ENCODE peak calls at places on chromosomes 11 and 22, in seven cellular contexts. One of them, this sample, is unnamed. For H3K4me1, the result is how much of the 10 kb centered on the place peaks cover.

GRCh38 chr11:69102732-69103615 is 52.8 kb upstream of the SMIM38 start:
- DNase-seq in IMR-90: no peak
- DNase-seq in sigmoid colon: no peak
- DNase-seq in heart right ventricle: no peak
- DNase-seq in ovary: no peak
- DNase-seq in CD4-positive, alpha-beta memory T cell: no peak
- DNase-seq in CD8-positive, alpha-beta memory T cell: no peak
- DNase-seq in this sample: peak

GRCh38 chr11:122634507-122634906 is 21.0 kb upstream of the UBASH3B start:
- DNase-seq in IMR-90: peak
- DNase-seq in sigmoid colon: peak
- DNase-seq in heart right ventricle: no peak
- DNase-seq in ovary: no peak
- DNase-seq in CD4-positive, alpha-beta memory T cell: no peak
- DNase-seq in CD8-positive, alpha-beta memory T cell: no peak
- DNase-seq in this sample: peak

GRCh38 chr22:42847110-42847509 is 10.0 kb downstream of the ARFGAP3 start:
- DNase-seq in IMR-90: no peak
- DNase-seq in sigmoid colon: no peak
- DNase-seq in heart right ventricle: no peak
- DNase-seq in ovary: no peak
- DNase-seq in CD4-positive, alpha-beta memory T cell: no peak
- DNase-seq in CD8-positive, alpha-beta memory T cell: no peak
- DNase-seq in this sample: no peak

GRCh38 chr22:44622147-44622427 is 79.9 kb upstream of the PRR5 start:
- DNase-seq in IMR-90: no peak
- DNase-seq in sigmoid colon: no peak
- DNase-seq in heart right ventricle: no peak
- DNase-seq in ovary: peak
- DNase-seq in CD4-positive, alpha-beta memory T cell: peak
- DNase-seq in CD8-positive, alpha-beta memory T cell: peak
- DNase-seq in this sample: no peak

GRCh38 chr11:61793084-61793828 is 545 bp downstream of the FEN1 start:
- DNase-seq in IMR-90: no peak
- DNase-seq in sigmoid colon: no peak
- DNase-seq in heart right ventricle: no peak
- DNase-seq in ovary: no peak
- DNase-seq in CD4-positive, alpha-beta memory T cell: no peak
- DNase-seq in CD8-positive, alpha-beta memory T cell: no peak
- DNase-seq in this sample: no peak

GRCh38 chr11:22115470-22116037 is 77.3 kb upstream of the ANO5 start:
- DNase-seq in IMR-90: no peak
- DNase-seq in sigmoid colon: no peak
- DNase-seq in heart right ventricle: peak
- DNase-seq in ovary: no peak
- DNase-seq in CD4-positive, alpha-beta memory T cell: no peak
- DNase-seq in CD8-positive, alpha-beta memory T cell: no peak
- DNase-seq in this sample: no peak

GRCh38 chr22:30265851-30266444 is 703 bp downstream of the OSM start:
- DNase-seq in IMR-90: no peak
- DNase-seq in sigmoid colon: peak
- DNase-seq in heart right ventricle: peak
- DNase-seq in ovary: no peak
- DNase-seq in CD4-positive, alpha-beta memory T cell: peak
- DNase-seq in CD8-positive, alpha-beta memory T cell: peak
- DNase-seq in this sample: peak

GRCh38 chr11:100849009-100849913 is 162.2 kb downstream of the ARHGAP42 start:
- DNase-seq in IMR-90: peak
- DNase-seq in sigmoid colon: no peak
- DNase-seq in heart right ventricle: no peak
- DNase-seq in ovary: no peak
- DNase-seq in CD4-positive, alpha-beta memory T cell: no peak
- DNase-seq in CD8-positive, alpha-beta memory T cell: no peak
- DNase-seq in this sample: no peak

GRCh38 chr11:74442601-74443000 is 24.7 kb downstream of the KCNE3 start:
- DNase-seq in IMR-90: peak
- DNase-seq in sigmoid colon: no peak
- DNase-seq in heart right ventricle: no peak
- DNase-seq in ovary: no peak
- DNase-seq in CD4-positive, alpha-beta memory T cell: no peak
- DNase-seq in CD8-positive, alpha-beta memory T cell: no peak
- DNase-seq in this sample: no peak

GRCh38 chr11:120819437-120819836 is 204.5 kb upstream of the TBCEL start:
- DNase-seq in IMR-90: no peak
- DNase-seq in sigmoid colon: no peak
- DNase-seq in heart right ventricle: no peak
- DNase-seq in ovary: no peak
- DNase-seq in CD4-positive, alpha-beta memory T cell: no peak
- DNase-seq in CD8-positive, alpha-beta memory T cell: no peak
- DNase-seq in this sample: no peak

GRCh38 chr11:93905384-93905783 is 55.0 kb upstream of the VSTM5 start:
- DNase-seq in IMR-90: peak
- DNase-seq in sigmoid colon: no peak
- DNase-seq in heart right ventricle: no peak
- DNase-seq in ovary: no peak
- DNase-seq in CD4-positive, alpha-beta memory T cell: no peak
- DNase-seq in CD8-positive, alpha-beta memory T cell: no peak
- DNase-seq in this sample: no peak

GRCh38 chr22:38802671-38803121 is 8.8 kb upstream of the DNAL4 start:
- DNase-seq in IMR-90: peak
- DNase-seq in sigmoid colon: peak
- DNase-seq in heart right ventricle: no peak
- DNase-seq in ovary: no peak
- DNase-seq in CD4-positive, alpha-beta memory T cell: no peak
- DNase-seq in CD8-positive, alpha-beta memory T cell: no peak
- DNase-seq in this sample: no peak

GRCh38 chr11:93849751-93850584 is 450 bp downstream of the VSTM5 start:
- DNase-seq in IMR-90: no peak
- DNase-seq in sigmoid colon: no peak
- DNase-seq in heart right ventricle: peak
- DNase-seq in ovary: no peak
- DNase-seq in CD4-positive, alpha-beta memory T cell: no peak
- DNase-seq in CD8-positive, alpha-beta memory T cell: no peak
- DNase-seq in this sample: peak

GRCh38 chr22:31496735-31497146 is 405 bp downstream of the SFI1 start:
- DNase-seq in IMR-90: no peak
- DNase-seq in sigmoid colon: peak
- DNase-seq in heart right ventricle: peak
- DNase-seq in ovary: peak
- DNase-seq in CD4-positive, alpha-beta memory T cell: no peak
- DNase-seq in CD8-positive, alpha-beta memory T cell: peak
- DNase-seq in this sample: peak

GRCh38 chr11:92226331-92227232 is 2.0 kb downstream of the FAT3 start:
- DNase-seq in IMR-90: no peak
- DNase-seq in sigmoid colon: no peak
- DNase-seq in heart right ventricle: no peak
- DNase-seq in ovary: no peak
- DNase-seq in CD4-positive, alpha-beta memory T cell: no peak
- DNase-seq in CD8-positive, alpha-beta memory T cell: no peak
- DNase-seq in this sample: peak

GRCh38 chr11:68008381-68009337 is 1.5 kb upstream of the ALDH3B1 start:
- DNase-seq in IMR-90: no peak
- DNase-seq in sigmoid colon: peak
- DNase-seq in heart right ventricle: no peak
- DNase-seq in ovary: peak
- DNase-seq in CD4-positive, alpha-beta memory T cell: no peak
- DNase-seq in CD8-positive, alpha-beta memory T cell: no peak
- DNase-seq in this sample: peak

GRCh38 chr11:20031155-20032001 is 128.9 kb downstream of the DBX1 start:
- DNase-seq in IMR-90: peak
- DNase-seq in sigmoid colon: no peak
- DNase-seq in heart right ventricle: no peak
- DNase-seq in ovary: no peak
- DNase-seq in CD4-positive, alpha-beta memory T cell: no peak
- DNase-seq in CD8-positive, alpha-beta memory T cell: no peak
- DNase-seq in this sample: no peak

GRCh38 chr22:41915035-41915782 is at the start of gene SHISA8:
- DNase-seq in IMR-90: peak
- DNase-seq in sigmoid colon: no peak
- DNase-seq in heart right ventricle: no peak
- DNase-seq in ovary: peak
- DNase-seq in CD4-positive, alpha-beta memory T cell: peak
- DNase-seq in CD8-positive, alpha-beta memory T cell: peak
- DNase-seq in this sample: peak

GRCh38 chr11:47271961-47272661 is 2.2 kb downstream of the MADD start:
- DNase-seq in IMR-90: no peak
- DNase-seq in sigmoid colon: no peak
- DNase-seq in heart right ventricle: peak
- DNase-seq in ovary: no peak
- DNase-seq in CD4-positive, alpha-beta memory T cell: no peak
- DNase-seq in CD8-positive, alpha-beta memory T cell: no peak
- DNase-seq in this sample: no peak
- H3K4me3 ChIP-seq in IMR-90: no peak
- H3K4me3 ChIP-seq in sigmoid colon: no peak
- H3K4me3 ChIP-seq in heart right ventricle: no peak
- H3K4me3 ChIP-seq in ovary: no peak
- H3K4me3 ChIP-seq in CD4-positive, alpha-beta memory T cell: no peak
- H3K4me3 ChIP-seq in CD8-positive, alpha-beta memory T cell: peak
- H3K4me3 ChIP-seq in this sample: peak

GRCh38 chr11:70834984-70835560 is 417.3 kb downstream of the SHANK2 start:
- DNase-seq in IMR-90: no peak
- DNase-seq in sigmoid colon: no peak
- DNase-seq in heart right ventricle: no peak
- DNase-seq in ovary: no peak
- DNase-seq in CD4-positive, alpha-beta memory T cell: no peak
- DNase-seq in CD8-positive, alpha-beta memory T cell: no peak
- DNase-seq in this sample: peak
- H3K4me1 ChIP-seq in IMR-90: under half
- H3K4me1 ChIP-seq in sigmoid colon: under half
- H3K4me1 ChIP-seq in heart right ventricle: under half
- H3K4me1 ChIP-seq in ovary: under half
- H3K4me1 ChIP-seq in CD4-positive, alpha-beta memory T cell: under half
- H3K4me1 ChIP-seq in CD8-positive, alpha-beta memory T cell: under half
- H3K4me1 ChIP-seq in this sample: under half

GRCh38 chr11:706957-707816 is 1.2 kb downstream of the EPS8L2 start:
- DNase-seq in IMR-90: no peak
- DNase-seq in sigmoid colon: no peak
- DNase-seq in heart right ventricle: no peak
- DNase-seq in ovary: peak
- DNase-seq in CD4-positive, alpha-beta memory T cell: no peak
- DNase-seq in CD8-positive, alpha-beta memory T cell: no peak
- DNase-seq in this sample: peak
- H3K4me3 ChIP-seq in IMR-90: peak
- H3K4me3 ChIP-seq in sigmoid colon: peak
- H3K4me3 ChIP-seq in heart right ventricle: peak
- H3K4me3 ChIP-seq in ovary: peak
- H3K4me3 ChIP-seq in CD4-positive, alpha-beta memory T cell: no peak
- H3K4me3 ChIP-seq in CD8-positive, alpha-beta memory T cell: no peak
- H3K4me3 ChIP-seq in this sample: peak

GRCh38 chr22:23911318-23911980 is 17.3 kb downstream of the MIF start:
- DNase-seq in IMR-90: no peak
- DNase-seq in sigmoid colon: no peak
- DNase-seq in heart right ventricle: no peak
- DNase-seq in ovary: no peak
- DNase-seq in CD4-positive, alpha-beta memory T cell: no peak
- DNase-seq in CD8-positive, alpha-beta memory T cell: no peak
- DNase-seq in this sample: no peak
- H3K4me1 ChIP-seq in IMR-90: under half
- H3K4me1 ChIP-seq in sigmoid colon: under half
- H3K4me1 ChIP-seq in heart right ventricle: under half
- H3K4me1 ChIP-seq in ovary: under half
- H3K4me1 ChIP-seq in CD4-positive, alpha-beta memory T cell: under half
- H3K4me1 ChIP-seq in CD8-positive, alpha-beta memory T cell: under half
- H3K4me1 ChIP-seq in this sample: under half

GRCh38 chr11:86952221-86952875 is 2.8 kb downstream of the FZD4 start:
- DNase-seq in IMR-90: no peak
- DNase-seq in sigmoid colon: no peak
- DNase-seq in heart right ventricle: no peak
- DNase-seq in ovary: no peak
- DNase-seq in CD4-positive, alpha-beta memory T cell: no peak
- DNase-seq in CD8-positive, alpha-beta memory T cell: no peak
- DNase-seq in this sample: no peak

GRCh38 chr11:86952933-86953637 is 2.1 kb downstream of the FZD4 start:
- DNase-seq in IMR-90: peak
- DNase-seq in sigmoid colon: no peak
- DNase-seq in heart right ventricle: no peak
- DNase-seq in ovary: no peak
- DNase-seq in CD4-positive, alpha-beta memory T cell: no peak
- DNase-seq in CD8-positive, alpha-beta memory T cell: no peak
- DNase-seq in this sample: no peak

GRCh38 chr11:86955111-86955673 is at the start of gene FZD4:
- DNase-seq in IMR-90: peak
- DNase-seq in sigmoid colon: peak
- DNase-seq in heart right ventricle: peak
- DNase-seq in ovary: peak
- DNase-seq in CD4-positive, alpha-beta memory T cell: peak
- DNase-seq in CD8-positive, alpha-beta memory T cell: peak
- DNase-seq in this sample: peak

GRCh38 chr11:86955674-86956522 is 703 bp upstream of the FZD4 start:
- DNase-seq in IMR-90: peak
- DNase-seq in sigmoid colon: peak
- DNase-seq in heart right ventricle: peak
- DNase-seq in ovary: peak
- DNase-seq in CD4-positive, alpha-beta memory T cell: peak
- DNase-seq in CD8-positive, alpha-beta memory T cell: peak
- DNase-seq in this sample: peak

GRCh38 chr11:86954288-86955110 is 696 bp downstream of the FZD4 start:
- DNase-seq in IMR-90: no peak
- DNase-seq in sigmoid colon: peak
- DNase-seq in heart right ventricle: peak
- DNase-seq in ovary: peak
- DNase-seq in CD4-positive, alpha-beta memory T cell: no peak
- DNase-seq in CD8-positive, alpha-beta memory T cell: no peak
- DNase-seq in this sample: peak
- H3K4me3 ChIP-seq in IMR-90: peak
- H3K4me3 ChIP-seq in sigmoid colon: peak
- H3K4me3 ChIP-seq in heart right ventricle: peak
- H3K4me3 ChIP-seq in ovary: peak
- H3K4me3 ChIP-seq in CD4-positive, alpha-beta memory T cell: no peak
- H3K4me3 ChIP-seq in CD8-positive, alpha-beta memory T cell: no peak
- H3K4me3 ChIP-seq in this sample: peak

GRCh38 chr11:12223771-12224536 is 113.6 kb downstream of the MICAL2 start:
- DNase-seq in IMR-90: peak
- DNase-seq in sigmoid colon: no peak
- DNase-seq in heart right ventricle: no peak
- DNase-seq in ovary: no peak
- DNase-seq in CD4-positive, alpha-beta memory T cell: no peak
- DNase-seq in CD8-positive, alpha-beta memory T cell: no peak
- DNase-seq in this sample: peak
- H3K4me1 ChIP-seq in IMR-90: under half
- H3K4me1 ChIP-seq in sigmoid colon: half or more
- H3K4me1 ChIP-seq in heart right ventricle: half or more
- H3K4me1 ChIP-seq in ovary: under half
- H3K4me1 ChIP-seq in CD4-positive, alpha-beta memory T cell: under half
- H3K4me1 ChIP-seq in CD8-positive, alpha-beta memory T cell: under half
- H3K4me1 ChIP-seq in this sample: half or more

GRCh38 chr11:47590026-47590861 is 3.8 kb downstream of the FAM180B start:
- DNase-seq in IMR-90: no peak
- DNase-seq in sigmoid colon: no peak
- DNase-seq in heart right ventricle: no peak
- DNase-seq in ovary: peak
- DNase-seq in CD4-positive, alpha-beta memory T cell: no peak
- DNase-seq in CD8-positive, alpha-beta memory T cell: no peak
- DNase-seq in this sample: no peak
- H3K4me3 ChIP-seq in IMR-90: peak
- H3K4me3 ChIP-seq in sigmoid colon: peak
- H3K4me3 ChIP-seq in heart right ventricle: peak
- H3K4me3 ChIP-seq in ovary: peak
- H3K4me3 ChIP-seq in CD4-positive, alpha-beta memory T cell: no peak
- H3K4me3 ChIP-seq in CD8-positive, alpha-beta memory T cell: no peak
- H3K4me3 ChIP-seq in this sample: peak

GRCh38 chr11:118621071-118621815 is 13.8 kb downstream of the PHLDB1 start:
- DNase-seq in IMR-90: peak
- DNase-seq in sigmoid colon: peak
- DNase-seq in heart right ventricle: peak
- DNase-seq in ovary: peak
- DNase-seq in CD4-positive, alpha-beta memory T cell: no peak
- DNase-seq in CD8-positive, alpha-beta memory T cell: no peak
- DNase-seq in this sample: peak
- H3K4me1 ChIP-seq in IMR-90: under half
- H3K4me1 ChIP-seq in sigmoid colon: half or more
- H3K4me1 ChIP-seq in heart right ventricle: half or more
- H3K4me1 ChIP-seq in ovary: under half
- H3K4me1 ChIP-seq in CD4-positive, alpha-beta memory T cell: under half
- H3K4me1 ChIP-seq in CD8-positive, alpha-beta memory T cell: under half
- H3K4me1 ChIP-seq in this sample: half or more

GRCh38 chr11:5364214-5364613 is 12.9 kb downstream of the OR51B6 start:
- DNase-seq in IMR-90: peak
- DNase-seq in sigmoid colon: no peak
- DNase-seq in heart right ventricle: no peak
- DNase-seq in ovary: no peak
- DNase-seq in CD4-positive, alpha-beta memory T cell: no peak
- DNase-seq in CD8-positive, alpha-beta memory T cell: no peak
- DNase-seq in this sample: no peak
- H3K4me3 ChIP-seq in IMR-90: no peak
- H3K4me3 ChIP-seq in sigmoid colon: no peak
- H3K4me3 ChIP-seq in heart right ventricle: no peak
- H3K4me3 ChIP-seq in ovary: no peak
- H3K4me3 ChIP-seq in CD4-positive, alpha-beta memory T cell: no peak
- H3K4me3 ChIP-seq in CD8-positive, alpha-beta memory T cell: no peak
- H3K4me3 ChIP-seq in this sample: no peak

This sample was measured in upper lobe of left lung.